ENCODE peak calls at places on chromosomes 4 and X, in eight cellular contexts. Q is LoVo; T is activated CD4-positive, CD25-positive, alpha-beta regulatory T cell treated with anti-CD3 and anti-CD28 coated beads, Interleukin-2, amount 50 U/mL, for 72 hours; Y is DMS153; S is glutamatergic neuron; C is SJSA1; V is lung microvascular endothelial cell; B is T-cell. K is an unnamed sample.

GRCh38 chrX:85052207-85052606 is 48.5 kb downstream of the APOOL start:
- DNase-seq in Y (no peak), V (peak), S (no peak), Q (no peak), C (no peak), T (no peak), B (no peak), K (no peak)

GRCh38 chr4:157664726-157665125 is 444.2 kb downstream of the GRIA2 start:
- DNase-seq in Y (no peak), S (no peak), C (no peak), T (no peak), Q (no peak), B (no peak), V (peak), K (no peak)

GRCh38 chr4:22471419-22471818 is 44.4 kb downstream of the ADGRA3 start:
- DNase-seq in S (no peak), T (no peak), Q (no peak), B (no peak), Y (no peak), C (no peak), V (no peak), K (no peak)

GRCh38 chrX:123961268-123962005 is at the start of gene STAG2:
- DNase-seq in S (peak), V (peak), B (peak), Q (peak), Y (peak), T (peak), C (peak), K (peak)

GRCh38 chr4:75189976-75190375 is 257.1 kb downstream of the PARM1 start:
- DNase-seq in S (no peak), C (no peak), V (no peak), T (no peak), Q (no peak), B (no peak), Y (no peak), K (no peak)

GRCh38 chrX:134431894-134432293 is 28.1 kb upstream of the HPRT1 start:
- DNase-seq in T (no peak), B (no peak), Y (no peak), V (peak), S (no peak), C (no peak), Q (no peak), K (no peak)

GRCh38 chr4:86879641-86880040 is 12.6 kb downstream of the C4orf36 start:
- DNase-seq in Y (no peak), B (no peak), C (no peak), T (no peak), S (no peak), Q (no peak), V (no peak), K (no peak)

GRCh38 chr4:34108456-34108855 is 2135.9 kb downstream of the ARAP2 start:
- DNase-seq in S (peak), Q (no peak), T (no peak), Y (no peak), V (no peak), C (no peak), B (no peak), K (no peak)

GRCh38 chrX:133089411-133089810 is 7.5 kb downstream of the USP26 start:
- DNase-seq in Q (no peak), B (no peak), V (no peak), T (no peak), S (no peak), C (no peak), Y (no peak), K (no peak)

GRCh38 chrX:54529166-54529558 is 857 bp upstream of the GNL3L start:
- DNase-seq in S (no peak), B (no peak), Q (no peak), Y (no peak), T (no peak), V (no peak), C (no peak), K (no peak)

GRCh38 chr4:97003715-97004114 is 1139.6 kb downstream of the STPG2 start:
- DNase-seq in B (no peak), Y (no peak), C (no peak), T (no peak), Q (no peak), V (no peak), S (no peak), K (no peak)

GRCh38 chr4:180669637-180670036 is 1573.6 kb upstream of the TENM3 start:
- DNase-seq in Y (no peak), C (no peak), V (peak), B (no peak), S (no peak), Q (no peak), T (no peak), K (no peak)

GRCh38 chrX:137654481-137654880 is 88.6 kb downstream of the ZIC3 start:
- DNase-seq in V (no peak), Q (no peak), T (no peak), Y (no peak), B (no peak), S (no peak), C (no peak), K (no peak)

GRCh38 chr4:141247430-141247780 is 26.7 kb downstream of the ZNF330 start:
- DNase-seq in C (no peak), T (no peak), Q (no peak), B (no peak), S (no peak), Y (no peak), V (no peak), K (no peak)

GRCh38 chr4:173192375-173193162 is 24.0 kb downstream of the GALNT7 start:
- DNase-seq in C (no peak), Q (no peak), Y (no peak), V (no peak), S (no peak), T (no peak), B (no peak), K (no peak)

K was measured in dorsolateral prefrontal cortex.